ENCODE peak calls at places on chromosomes 6 and 20, in six cellular contexts. G is cardiac fibroblast, P is foreskin fibroblast, I is RWPE1, W is progenitor cell of endocrine pancreas, T is A673. B is an unnamed sample.

GRCh38 chr6:128601060-128601459 is 80.7 kb upstream of the PTPRK start:
- DNase-seq in P (peak; percentile 15), T (no peak), W (no peak), I (no peak), G (peak; percentile 49), B (no peak)

GRCh38 chr6:2795960-2796359 is 30.8 kb downstream of the WRNIP1 start:
- DNase-seq in G (no peak), P (no peak), W (no peak), T (no peak), I (no peak), B (no peak)

GRCh38 chr6:42405025-42405424 is 46.7 kb downstream of the TRERF1 start:
- DNase-seq in W (no peak), P (peak; percentile 89), T (no peak), G (peak; percentile 78), I (no peak), B (no peak)

GRCh38 chr6:108541843-108542795 is 18.6 kb upstream of the FOXO3 start:
- DNase-seq in W (peak; percentile 56), G (peak; percentile 90), P (peak; percentile 90), I (peak; percentile 74), T (peak; percentile 81), B (no peak)

GRCh38 chr20:1281279-1282057 is 15.4 kb downstream of the SNPH start:
- DNase-seq in I (no peak), T (no peak), W (no peak), G (no peak), P (no peak), B (peak; percentile 60)

GRCh38 chr6:74585779-74586178 is 620.1 kb downstream of the COL12A1 start:
- DNase-seq in T (no peak), P (peak; percentile 65), I (no peak), G (peak; percentile 64), W (no peak), B (no peak)

GRCh38 chr6:8672882-8673281 is 237.5 kb upstream of the SLC35B3 start:
- DNase-seq in T (no peak), I (no peak), P (no peak), G (no peak), W (no peak), B (no peak)

GRCh38 chr6:72855471-72855870 is 233.6 kb downstream of the KCNQ5 start:
- DNase-seq in T (no peak), W (no peak), I (no peak), G (peak; percentile 14), P (peak; percentile 22), B (no peak)

GRCh38 chr6:170284866-170285469 is 5.9 kb downstream of the DLL1 start:
- DNase-seq in P (no peak), G (no peak), T (no peak), I (no peak), W (no peak), B (no peak)

GRCh38 chr6:150600003-150600301 is 267 bp downstream of the PLEKHG1 start:
- DNase-seq in G (no peak), T (no peak), I (no peak), W (no peak), P (no peak), B (no peak)

GRCh38 chr6:150598401-150598800 is 1.3 kb upstream of the PLEKHG1 start:
- DNase-seq in P (no peak), I (no peak), W (no peak), T (no peak), G (no peak), B (no peak)

GRCh38 chr6:150599199-150600002 is at the start of gene PLEKHG1:
- DNase-seq in W (peak; percentile 57), G (peak; percentile 28), T (peak; percentile 75), I (peak; percentile 68), P (peak; percentile 82), B (peak; percentile 84)

GRCh38 chr6:150598858-150599198 is 857 bp upstream of the PLEKHG1 start:
- DNase-seq in W (no peak), G (no peak), I (no peak), T (no peak), P (no peak), B (no peak)

GRCh38 chr6:150600302-150601017 is 775 bp downstream of the PLEKHG1 start:
- DNase-seq in T (peak; percentile 80), G (peak; percentile 65), W (peak; percentile 71), P (peak; percentile 74), I (peak; percentile 86), B (peak; percentile 79)
- TF ChIP-seq CTCF in T (peak; percentile 53), G (peak; percentile 48), W (peak; percentile 70), P (peak; percentile 26), I (peak; percentile 36), B (peak; percentile 76)

DNA sequence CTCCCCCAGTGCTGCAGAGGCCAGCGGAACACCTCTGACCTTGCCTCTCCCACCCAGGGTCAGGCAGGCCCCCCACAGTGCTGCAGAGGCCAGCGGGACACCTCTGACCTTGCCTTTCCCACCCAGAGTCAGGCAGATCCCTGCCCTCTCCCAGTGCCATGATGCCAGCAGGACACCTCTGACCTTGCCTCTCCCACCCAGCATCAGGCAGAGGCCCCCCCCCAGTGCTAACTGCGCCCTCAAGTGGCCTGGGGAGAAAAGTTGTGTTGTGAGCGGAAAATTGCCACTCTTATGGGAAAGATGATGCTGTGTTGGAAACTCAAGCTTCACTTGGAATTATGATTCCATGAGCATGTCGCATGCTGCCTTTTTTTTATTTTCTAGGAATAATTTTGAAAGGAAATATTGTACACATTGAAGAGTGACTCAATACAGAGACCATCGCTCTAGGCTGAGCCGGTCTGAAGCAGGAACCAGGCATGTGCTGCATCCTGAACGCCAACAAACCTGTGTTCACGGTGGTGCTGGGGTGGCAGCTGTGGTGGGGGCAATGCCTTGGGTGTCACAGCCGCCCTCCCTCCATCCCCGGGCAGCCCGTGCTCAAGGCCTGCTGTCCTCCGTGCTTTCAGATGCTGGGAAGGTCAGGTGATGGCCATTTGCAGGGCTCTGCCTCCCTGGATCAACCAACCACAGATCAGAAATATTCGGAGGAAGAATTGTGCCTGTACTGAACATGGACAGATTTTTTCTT is 98.6 kb downstream of the CDH4 start:
- DNase-seq in P (no peak), I (no peak), W (no peak), T (no peak), G (no peak), B (no peak)
- TF ChIP-seq CTCF in P (no peak), I (no peak), W (peak; percentile 23), T (peak; percentile 22), G (no peak), B (peak; percentile 50)

DNA sequence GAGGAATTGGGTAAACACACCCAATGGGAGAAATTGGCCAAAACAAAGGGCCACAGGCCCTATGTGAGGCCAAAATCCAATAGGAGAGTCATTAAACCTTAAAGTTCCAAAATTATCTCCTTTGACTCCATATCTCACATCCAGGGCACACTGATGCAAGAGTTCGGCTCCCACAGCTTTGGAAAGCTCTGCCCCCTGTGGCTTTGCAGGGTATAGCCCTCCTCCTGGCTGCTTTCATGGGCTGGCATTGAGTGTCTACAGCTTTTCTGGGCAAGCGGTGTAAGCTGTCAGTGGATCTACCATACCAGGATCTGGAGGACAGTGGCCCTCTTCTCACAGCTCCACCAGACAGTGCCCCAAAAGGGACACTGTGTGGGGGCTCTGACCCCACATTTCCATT is 160.5 kb downstream of the ADGRG6 start:
- DNase-seq in W (no peak), P (no peak), T (peak; percentile 9), G (no peak), I (no peak), B (no peak)
- TF ChIP-seq CTCF in W (peak; percentile 26), P (no peak), T (peak; percentile 15), G (peak; percentile 11), I (no peak), B (peak; percentile 49)

DNA sequence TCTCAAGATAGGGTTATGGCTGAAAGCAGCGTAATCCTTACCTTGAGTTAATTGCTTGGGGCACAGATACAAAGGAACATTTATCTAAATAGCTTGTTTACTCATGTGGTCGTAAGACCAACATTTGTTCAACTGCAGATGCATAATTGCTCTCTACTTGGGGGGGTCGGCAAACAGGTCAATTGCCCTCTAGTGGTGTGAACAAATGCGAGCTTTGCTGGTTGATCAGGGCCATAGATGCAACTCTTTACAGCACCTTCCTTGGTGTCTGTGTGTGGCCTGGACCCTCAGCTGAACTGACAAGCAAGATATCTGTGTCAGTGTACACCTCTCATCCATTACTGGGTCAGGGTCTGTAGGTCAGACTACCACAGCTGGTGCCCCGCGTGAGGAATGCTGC is 24.1 kb downstream of the HLA-DPA1 start:
- DNase-seq in I (no peak), W (no peak), T (no peak), P (no peak), G (peak; percentile 2), B (no peak)
- TF ChIP-seq CTCF in I (no peak), W (peak; percentile 40), T (peak; percentile 40), P (no peak), G (peak; percentile 20), B (peak; percentile 40)

DNA sequence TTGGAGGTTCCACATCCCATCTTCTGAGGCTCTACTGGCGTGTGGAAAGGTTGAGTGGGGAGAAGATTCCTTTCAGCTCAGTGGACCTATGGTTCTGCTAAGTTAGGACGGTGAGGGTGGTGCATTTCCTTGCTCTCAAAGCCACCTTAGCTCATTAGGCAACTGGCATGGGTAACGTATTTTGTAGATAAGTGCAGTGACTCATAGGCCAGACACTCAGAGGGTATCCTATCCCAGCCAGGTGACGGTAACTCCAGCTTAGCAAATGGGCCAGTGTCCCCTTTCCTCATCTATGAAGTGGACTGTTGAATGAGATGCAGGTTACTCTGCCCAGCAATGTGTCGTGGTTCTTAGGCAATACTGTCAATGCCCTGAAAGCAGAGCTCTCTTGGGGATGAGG is 3.7 kb downstream of the RPS6KA2 start:
- DNase-seq in G (peak; percentile 51), I (no peak), W (no peak), P (no peak), T (no peak), B (no peak)
- TF ChIP-seq CTCF in G (no peak), I (no peak), W (no peak), P (no peak), T (no peak), B (no peak)

GRCh38 chr20:57024849-57025248 is 241.6 kb downstream of the BMP7 start:
- DNase-seq in P (no peak), T (no peak), I (no peak), G (no peak), W (no peak), B (no peak)

GRCh38 chr20:57023007-57023406 is 243.4 kb downstream of the BMP7 start:
- DNase-seq in G (no peak), I (no peak), P (no peak), W (no peak), T (no peak), B (no peak)

GRCh38 chr20:57020364-57020763 is 246.1 kb downstream of the BMP7 start:
- DNase-seq in W (no peak), P (no peak), G (no peak), I (no peak), T (no peak), B (no peak)

GRCh38 chr20:57023997-57024396 is 242.4 kb downstream of the BMP7 start:
- DNase-seq in P (no peak), I (no peak), W (no peak), T (no peak), G (no peak), B (no peak)

GRCh38 chr20:57022306-57022705 is 244.1 kb downstream of the BMP7 start:
- DNase-seq in T (no peak), G (no peak), P (no peak), W (no peak), I (no peak), B (no peak)
- TF ChIP-seq CTCF in T (no peak), G (no peak), P (no peak), W (no peak), I (no peak), B (no peak)

DNA sequence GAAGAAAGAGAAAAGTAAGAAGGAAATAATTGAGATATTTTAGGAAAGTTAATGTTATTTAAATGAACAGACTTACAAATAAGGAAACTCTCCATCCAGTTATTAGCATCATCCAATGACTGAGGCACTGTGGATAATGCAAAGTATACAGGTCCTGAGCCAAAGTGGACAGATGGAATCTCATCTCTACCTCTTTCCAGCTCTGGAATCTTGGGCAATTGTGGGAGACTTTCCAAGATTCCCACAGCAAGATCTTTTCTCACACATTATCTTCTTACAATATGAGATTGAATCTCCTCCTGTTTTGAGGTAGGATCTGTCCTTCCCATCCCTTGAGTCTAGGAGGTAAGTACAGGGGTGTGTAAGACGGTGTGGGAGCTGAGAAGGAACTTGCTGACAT is 28.9 kb downstream of the HTR1E start:
- DNase-seq in G (no peak), P (no peak), I (no peak), T (no peak), W (no peak), B (no peak)
- TF ChIP-seq CTCF in G (no peak), P (no peak), I (no peak), T (no peak), W (no peak), B (no peak)